ENCODE peak calls at places on chromosomes 12 and 14, in four cellular contexts. One of them, this sample, is unnamed.

GRCh38 chr12:98763656-98764055 is 118.6 kb downstream of the APAF1 start:
- DNase-seq in anterior cingulate cortex: no peak
- DNase-seq in A673: no peak
- DNase-seq in HL-60: no peak
- DNase-seq in this sample: no peak

GRCh38 chr14:69281450-69282169 is 21.7 kb downstream of the GALNT16 start:
- DNase-seq in anterior cingulate cortex: no peak
- DNase-seq in A673: no peak
- DNase-seq in HL-60: no peak
- DNase-seq in this sample: no peak

GRCh38 chr14:20652996-20653975 is 11.8 kb upstream of the OR6S1 start:
- DNase-seq in anterior cingulate cortex: no peak
- DNase-seq in A673: peak; percentile 85
- DNase-seq in HL-60: no peak
- DNase-seq in this sample: peak; percentile 6

GRCh38 chr14:99518441-99519346 is 37.5 kb downstream of the CCNK start:
- DNase-seq in anterior cingulate cortex: peak; percentile 11
- DNase-seq in A673: peak; percentile 67
- DNase-seq in HL-60: peak; percentile 42
- DNase-seq in this sample: peak; percentile 82

GRCh38 chr14:99603471-99603933 is 505 bp downstream of the CCDC85C start:
- DNase-seq in anterior cingulate cortex: no peak
- DNase-seq in A673: peak; percentile 58
- DNase-seq in HL-60: no peak
- DNase-seq in this sample: peak; percentile 88

GRCh38 chr12:109944975-109945374 is 44.9 kb downstream of the TCHP start:
- DNase-seq in anterior cingulate cortex: no peak
- DNase-seq in A673: no peak
- DNase-seq in HL-60: no peak
- DNase-seq in this sample: no peak

GRCh38 chr14:102182190-102182589 is 42.5 kb downstream of the WDR20 start:
- DNase-seq in anterior cingulate cortex: no peak
- DNase-seq in A673: peak; percentile 62
- DNase-seq in HL-60: no peak
- DNase-seq in this sample: peak; percentile 76

GRCh38 chr12:40793471-40793870 is 101.2 kb downstream of the CNTN1 start:
- DNase-seq in anterior cingulate cortex: no peak
- DNase-seq in A673: no peak
- DNase-seq in HL-60: no peak
- DNase-seq in this sample: no peak

GRCh38 chr14:101071493-101071891 is 168.0 kb upstream of the RTL1 start:
- DNase-seq in anterior cingulate cortex: no peak
- DNase-seq in A673: no peak
- DNase-seq in HL-60: no peak
- DNase-seq in this sample: no peak

GRCh38 chr14:104392001-104392395 is 187.6 kb upstream of the C14orf180 start:
- DNase-seq in anterior cingulate cortex: no peak
- DNase-seq in A673: no peak
- DNase-seq in HL-60: no peak
- DNase-seq in this sample: no peak

GRCh38 chr14:95062220-95062619 is 95.1 kb downstream of the DICER1 start:
- DNase-seq in anterior cingulate cortex: no peak
- DNase-seq in A673: no peak
- DNase-seq in HL-60: no peak
- DNase-seq in this sample: no peak

GRCh38 chr12:41521872-41522379 is 333.8 kb downstream of the PDZRN4 start:
- DNase-seq in anterior cingulate cortex: no peak
- DNase-seq in A673: peak; percentile 95
- DNase-seq in HL-60: no peak
- DNase-seq in this sample: peak; percentile 55

GRCh38 chr14:80705241-80705980 is 236.1 kb downstream of the CEP128 start:
- DNase-seq in anterior cingulate cortex: no peak
- DNase-seq in A673: no peak
- DNase-seq in HL-60: no peak
- DNase-seq in this sample: no peak

GRCh38 chr14:64174922-64175782 is 119.0 kb downstream of the ESR2 start:
- DNase-seq in anterior cingulate cortex: no peak
- DNase-seq in A673: no peak
- DNase-seq in HL-60: no peak
- DNase-seq in this sample: no peak

GRCh38 chr12:123075591-123076171 is 75.2 kb downstream of the PITPNM2 start:
- DNase-seq in anterior cingulate cortex: no peak
- DNase-seq in A673: peak; percentile 30
- DNase-seq in HL-60: no peak
- DNase-seq in this sample: peak; percentile 92

GRCh38 chr12:4997939-4998338 is 45.7 kb upstream of the KCNA5 start:
- DNase-seq in anterior cingulate cortex: no peak
- DNase-seq in A673: peak; percentile 26
- DNase-seq in HL-60: no peak
- DNase-seq in this sample: peak; percentile 69

GRCh38 chr14:105629886-105630215 is 103.5 kb downstream of the TMEM121 start:
- DNase-seq in anterior cingulate cortex: no peak
- DNase-seq in A673: no peak
- DNase-seq in HL-60: no peak
- DNase-seq in this sample: peak; percentile 50

GRCh38 chr12:120759591-120760348 is 34.1 kb downstream of the ACADS start:
- DNase-seq in anterior cingulate cortex: no peak
- DNase-seq in A673: no peak
- DNase-seq in HL-60: no peak
- DNase-seq in this sample: peak; percentile 99

GRCh38 chr14:51394804-51395203 is 154.8 kb downstream of the TMX1 start:
- DNase-seq in anterior cingulate cortex: no peak
- DNase-seq in A673: no peak
- DNase-seq in HL-60: no peak
- DNase-seq in this sample: peak; percentile 77

GRCh38 chr14:56333361-56334279 is 215.4 kb downstream of the PELI2 start:
- DNase-seq in anterior cingulate cortex: no peak
- DNase-seq in A673: peak; percentile 82
- DNase-seq in HL-60: peak; percentile 12
- DNase-seq in this sample: peak; percentile 86

GRCh38 chr14:104087981-104088850 is 2.7 kb downstream of the ASPG start:
- DNase-seq in anterior cingulate cortex: no peak
- DNase-seq in A673: no peak
- DNase-seq in HL-60: no peak
- DNase-seq in this sample: no peak

GRCh38 chr14:20415723-20416622 is 2.7 kb upstream of the TEP1 start:
- DNase-seq in anterior cingulate cortex: no peak
- DNase-seq in A673: peak; percentile 80
- DNase-seq in HL-60: peak; percentile 46
- DNase-seq in this sample: peak; percentile 72

GRCh38 chr12:132986885-132987225 is 688 bp downstream of the ZNF26 start:
- DNase-seq in anterior cingulate cortex: no peak
- DNase-seq in A673: peak; percentile 25
- DNase-seq in HL-60: no peak
- DNase-seq in this sample: peak; percentile 44

GRCh38 chr14:85702191-85702590 is 172.2 kb downstream of the FLRT2 start:
- DNase-seq in anterior cingulate cortex: no peak
- DNase-seq in A673: peak; percentile 41
- DNase-seq in HL-60: no peak
- DNase-seq in this sample: no peak

This sample was measured in NCI-H69.